ENCODE peak calls at places on chromosomes 13 and 19, in six cellular contexts. One of them, this sample, is unnamed.

GRCh38 chr13:106354961-106355360 is 180.5 kb downstream of the EFNB2 start:
- DNase-seq in mesothelial cell of epicardium: no peak
- DNase-seq in anterior cingulate cortex: no peak
- DNase-seq in islet precursor cell: peak; percentile 81
- DNase-seq in T-helper 1 cell: no peak
- DNase-seq in occipital lobe: no peak
- DNase-seq in this sample: no peak

GRCh38 chr19:7866399-7867091 is 7.6 kb downstream of the PRR36 start:
- DNase-seq in mesothelial cell of epicardium: no peak
- DNase-seq in anterior cingulate cortex: no peak
- DNase-seq in islet precursor cell: peak; percentile 54
- DNase-seq in T-helper 1 cell: no peak
- DNase-seq in occipital lobe: no peak
- DNase-seq in this sample: no peak

GRCh38 chr13:113224486-113224885 is 15.1 kb downstream of the CUL4A start:
- DNase-seq in mesothelial cell of epicardium: no peak
- DNase-seq in anterior cingulate cortex: no peak
- DNase-seq in islet precursor cell: no peak
- DNase-seq in T-helper 1 cell: no peak
- DNase-seq in occipital lobe: no peak
- DNase-seq in this sample: no peak

GRCh38 chr19:48963371-48964204 is 1.5 kb upstream of the FTL start:
- DNase-seq in mesothelial cell of epicardium: peak; percentile 76
- DNase-seq in anterior cingulate cortex: peak; percentile 75
- DNase-seq in islet precursor cell: peak; percentile 92
- DNase-seq in T-helper 1 cell: no peak
- DNase-seq in occipital lobe: peak; percentile 60
- DNase-seq in this sample: peak; percentile 35

GRCh38 chr13:29914591-29914990 is 64.2 kb upstream of the UBL3 start:
- DNase-seq in mesothelial cell of epicardium: no peak
- DNase-seq in anterior cingulate cortex: no peak
- DNase-seq in islet precursor cell: no peak
- DNase-seq in T-helper 1 cell: no peak
- DNase-seq in occipital lobe: no peak
- DNase-seq in this sample: no peak

GRCh38 chr19:1167687-1168561 is 6.1 kb downstream of the SBNO2 start:
- DNase-seq in mesothelial cell of epicardium: no peak
- DNase-seq in anterior cingulate cortex: no peak
- DNase-seq in islet precursor cell: no peak
- DNase-seq in T-helper 1 cell: no peak
- DNase-seq in occipital lobe: no peak
- DNase-seq in this sample: no peak

GRCh38 chr19:6753178-6754031 is 13.8 kb downstream of the SH2D3A start:
- DNase-seq in mesothelial cell of epicardium: peak; percentile 70
- DNase-seq in anterior cingulate cortex: no peak
- DNase-seq in islet precursor cell: peak; percentile 93
- DNase-seq in T-helper 1 cell: peak; percentile 61
- DNase-seq in occipital lobe: no peak
- DNase-seq in this sample: no peak

GRCh38 chr13:71087006-71087405 is 780.0 kb downstream of the DACH1 start:
- DNase-seq in mesothelial cell of epicardium: no peak
- DNase-seq in anterior cingulate cortex: no peak
- DNase-seq in islet precursor cell: no peak
- DNase-seq in T-helper 1 cell: no peak
- DNase-seq in occipital lobe: no peak
- DNase-seq in this sample: no peak

GRCh38 chr19:54921082-54921481 is 15.1 kb downstream of the NCR1 start:
- DNase-seq in mesothelial cell of epicardium: no peak
- DNase-seq in anterior cingulate cortex: no peak
- DNase-seq in islet precursor cell: no peak
- DNase-seq in T-helper 1 cell: no peak
- DNase-seq in occipital lobe: no peak
- DNase-seq in this sample: no peak

GRCh38 chr19:15300533-15301194 is 31.7 kb downstream of the BRD4 start:
- DNase-seq in mesothelial cell of epicardium: no peak
- DNase-seq in anterior cingulate cortex: no peak
- DNase-seq in islet precursor cell: no peak
- DNase-seq in T-helper 1 cell: no peak
- DNase-seq in occipital lobe: no peak
- DNase-seq in this sample: no peak

GRCh38 chr19:17944301-17944700 is 11.5 kb downstream of the CCDC124 start:
- DNase-seq in mesothelial cell of epicardium: no peak
- DNase-seq in anterior cingulate cortex: no peak
- DNase-seq in islet precursor cell: no peak
- DNase-seq in T-helper 1 cell: no peak
- DNase-seq in occipital lobe: peak; percentile 75
- DNase-seq in this sample: no peak

GRCh38 chr13:69243366-69243765 is 864.3 kb upstream of the ATXN8OS start:
- DNase-seq in mesothelial cell of epicardium: no peak
- DNase-seq in anterior cingulate cortex: no peak
- DNase-seq in islet precursor cell: peak; percentile 81
- DNase-seq in T-helper 1 cell: no peak
- DNase-seq in occipital lobe: no peak
- DNase-seq in this sample: no peak

GRCh38 chr13:24692541-24692940 is 12.3 kb downstream of the ATP12A start:
- DNase-seq in mesothelial cell of epicardium: no peak
- DNase-seq in anterior cingulate cortex: no peak
- DNase-seq in islet precursor cell: peak; percentile 88
- DNase-seq in T-helper 1 cell: no peak
- DNase-seq in occipital lobe: no peak
- DNase-seq in this sample: no peak

GRCh38 chr19:29526730-29527499 is 1.1 kb downstream of the VSTM2B start:
- DNase-seq in mesothelial cell of epicardium: no peak
- DNase-seq in anterior cingulate cortex: peak; percentile 33
- DNase-seq in islet precursor cell: peak; percentile 59
- DNase-seq in T-helper 1 cell: no peak
- DNase-seq in occipital lobe: peak; percentile 40
- DNase-seq in this sample: peak; percentile 44

GRCh38 chr19:31064486-31064885 is 284.8 kb downstream of the TSHZ3 start:
- DNase-seq in mesothelial cell of epicardium: no peak
- DNase-seq in anterior cingulate cortex: no peak
- DNase-seq in islet precursor cell: no peak
- DNase-seq in T-helper 1 cell: no peak
- DNase-seq in occipital lobe: no peak
- DNase-seq in this sample: no peak

GRCh38 chr19:9673912-9674668 is 810 bp downstream of the ZNF562 start:
- DNase-seq in mesothelial cell of epicardium: no peak
- DNase-seq in anterior cingulate cortex: no peak
- DNase-seq in islet precursor cell: no peak
- DNase-seq in T-helper 1 cell: no peak
- DNase-seq in occipital lobe: no peak
- DNase-seq in this sample: no peak

GRCh38 chr19:10226376-10227214 is 4.5 kb downstream of the S1PR2 start:
- DNase-seq in mesothelial cell of epicardium: peak; percentile 47
- DNase-seq in anterior cingulate cortex: peak; percentile 37
- DNase-seq in islet precursor cell: no peak
- DNase-seq in T-helper 1 cell: no peak
- DNase-seq in occipital lobe: no peak
- DNase-seq in this sample: peak; percentile 65

GRCh38 chr13:32537580-32538233 is 888 bp downstream of the N4BP2L2 start:
- DNase-seq in mesothelial cell of epicardium: peak; percentile 46
- DNase-seq in anterior cingulate cortex: peak; percentile 20
- DNase-seq in islet precursor cell: peak; percentile 59
- DNase-seq in T-helper 1 cell: peak; percentile 8
- DNase-seq in occipital lobe: no peak
- DNase-seq in this sample: no peak

GRCh38 chr13:39777527-39778061 is 122.1 kb downstream of the COG6 start:
- DNase-seq in mesothelial cell of epicardium: no peak
- DNase-seq in anterior cingulate cortex: no peak
- DNase-seq in islet precursor cell: no peak
- DNase-seq in T-helper 1 cell: no peak
- DNase-seq in occipital lobe: no peak
- DNase-seq in this sample: no peak

GRCh38 chr19:7869910-7870511 is 4.2 kb downstream of the PRR36 start:
- DNase-seq in mesothelial cell of epicardium: peak; percentile 65
- DNase-seq in anterior cingulate cortex: peak; percentile 33
- DNase-seq in islet precursor cell: peak; percentile 84
- DNase-seq in T-helper 1 cell: peak; percentile 37
- DNase-seq in occipital lobe: peak; percentile 30
- DNase-seq in this sample: peak; percentile 26

GRCh38 chr13:44426461-44426860 is 52.8 kb downstream of the SERP2 start:
- DNase-seq in mesothelial cell of epicardium: no peak
- DNase-seq in anterior cingulate cortex: no peak
- DNase-seq in islet precursor cell: peak; percentile 6
- DNase-seq in T-helper 1 cell: no peak
- DNase-seq in occipital lobe: no peak
- DNase-seq in this sample: no peak

GRCh38 chr19:53007200-53008054 is 6.3 kb upstream of the ERVV-1 start:
- DNase-seq in mesothelial cell of epicardium: no peak
- DNase-seq in anterior cingulate cortex: no peak
- DNase-seq in islet precursor cell: no peak
- DNase-seq in T-helper 1 cell: no peak
- DNase-seq in occipital lobe: no peak
- DNase-seq in this sample: no peak

GRCh38 chr13:97028441-97029299 is 34.4 kb upstream of the OXGR1 start:
- DNase-seq in mesothelial cell of epicardium: peak; percentile 78
- DNase-seq in anterior cingulate cortex: no peak
- DNase-seq in islet precursor cell: peak; percentile 73
- DNase-seq in T-helper 1 cell: no peak
- DNase-seq in occipital lobe: no peak
- DNase-seq in this sample: no peak

GRCh38 chr19:752652-753517 is 2.0 kb downstream of the MISP start:
- DNase-seq in mesothelial cell of epicardium: no peak
- DNase-seq in anterior cingulate cortex: no peak
- DNase-seq in islet precursor cell: peak; percentile 88
- DNase-seq in T-helper 1 cell: no peak
- DNase-seq in occipital lobe: no peak
- DNase-seq in this sample: no peak

GRCh38 chr13:71290963-71291937 is 575.8 kb downstream of the DACH1 start:
- DNase-seq in mesothelial cell of epicardium: no peak
- DNase-seq in anterior cingulate cortex: no peak
- DNase-seq in islet precursor cell: no peak
- DNase-seq in T-helper 1 cell: no peak
- DNase-seq in occipital lobe: no peak
- DNase-seq in this sample: no peak

GRCh38 chr13:89066868-89067466 is 1395.8 kb downstream of the SLITRK5 start:
- DNase-seq in mesothelial cell of epicardium: no peak
- DNase-seq in anterior cingulate cortex: no peak
- DNase-seq in islet precursor cell: no peak
- DNase-seq in T-helper 1 cell: no peak
- DNase-seq in occipital lobe: no peak
- DNase-seq in this sample: no peak

GRCh38 chr19:40277356-40277755 is 7.8 kb downstream of the AKT2 start:
- DNase-seq in mesothelial cell of epicardium: no peak
- DNase-seq in anterior cingulate cortex: no peak
- DNase-seq in islet precursor cell: no peak
- DNase-seq in T-helper 1 cell: no peak
- DNase-seq in occipital lobe: no peak
- DNase-seq in this sample: no peak

GRCh38 chr19:16886305-16886880 is 2.4 kb upstream of the F2RL3 start:
- DNase-seq in mesothelial cell of epicardium: no peak
- DNase-seq in anterior cingulate cortex: no peak
- DNase-seq in islet precursor cell: no peak
- DNase-seq in T-helper 1 cell: no peak
- DNase-seq in occipital lobe: no peak
- DNase-seq in this sample: no peak

GRCh38 chr13:50129923-50130685 is 114.9 kb downstream of the KCNRG start:
- DNase-seq in mesothelial cell of epicardium: peak; percentile 51
- DNase-seq in anterior cingulate cortex: no peak
- DNase-seq in islet precursor cell: peak; percentile 66
- DNase-seq in T-helper 1 cell: no peak
- DNase-seq in occipital lobe: no peak
- DNase-seq in this sample: no peak

GRCh38 chr13:49308104-49308875 is 60.6 kb downstream of the CDADC1 start:
- DNase-seq in mesothelial cell of epicardium: no peak
- DNase-seq in anterior cingulate cortex: peak; percentile 55
- DNase-seq in islet precursor cell: no peak
- DNase-seq in T-helper 1 cell: no peak
- DNase-seq in occipital lobe: peak; percentile 66
- DNase-seq in this sample: peak; percentile 65

GRCh38 chr19:22026687-22027086 is 15.9 kb upstream of the ZNF208 start:
- DNase-seq in mesothelial cell of epicardium: no peak
- DNase-seq in anterior cingulate cortex: no peak
- DNase-seq in islet precursor cell: no peak
- DNase-seq in T-helper 1 cell: no peak
- DNase-seq in occipital lobe: no peak
- DNase-seq in this sample: no peak

GRCh38 chr13:113724780-113725315 is 34.2 kb upstream of the TMEM255B start:
- DNase-seq in mesothelial cell of epicardium: peak; percentile 88
- DNase-seq in anterior cingulate cortex: peak; percentile 86
- DNase-seq in islet precursor cell: peak; percentile 87
- DNase-seq in T-helper 1 cell: peak; percentile 74
- DNase-seq in occipital lobe: peak; percentile 75
- DNase-seq in this sample: peak; percentile 67

GRCh38 chr19:14553042-14553938 is 18.6 kb downstream of the NDUFB7 start:
- DNase-seq in mesothelial cell of epicardium: no peak
- DNase-seq in anterior cingulate cortex: no peak
- DNase-seq in islet precursor cell: no peak
- DNase-seq in T-helper 1 cell: no peak
- DNase-seq in occipital lobe: no peak
- DNase-seq in this sample: no peak

GRCh38 chr19:4089400-4089908 is 22.8 kb upstream of the ZBTB7A start:
- DNase-seq in mesothelial cell of epicardium: no peak
- DNase-seq in anterior cingulate cortex: no peak
- DNase-seq in islet precursor cell: no peak
- DNase-seq in T-helper 1 cell: no peak
- DNase-seq in occipital lobe: no peak
- DNase-seq in this sample: no peak

GRCh38 chr19:29504454-29504853 is 21.3 kb upstream of the VSTM2B start:
- DNase-seq in mesothelial cell of epicardium: no peak
- DNase-seq in anterior cingulate cortex: no peak
- DNase-seq in islet precursor cell: no peak
- DNase-seq in T-helper 1 cell: no peak
- DNase-seq in occipital lobe: no peak
- DNase-seq in this sample: no peak

GRCh38 chr19:35545001-35545854 is at the start of gene TMEM147:
- DNase-seq in mesothelial cell of epicardium: peak; percentile 89
- DNase-seq in anterior cingulate cortex: peak; percentile 91
- DNase-seq in islet precursor cell: peak; percentile 93
- DNase-seq in T-helper 1 cell: peak; percentile 43
- DNase-seq in occipital lobe: peak; percentile 82
- DNase-seq in this sample: peak; percentile 88

GRCh38 chr19:35224681-35225604 is 3.6 kb downstream of the FAM187B start:
- DNase-seq in mesothelial cell of epicardium: no peak
- DNase-seq in anterior cingulate cortex: no peak
- DNase-seq in islet precursor cell: peak; percentile 48
- DNase-seq in T-helper 1 cell: no peak
- DNase-seq in occipital lobe: no peak
- DNase-seq in this sample: no peak